ENCODE peak calls at places on chromosome 7, in seven cellular contexts. B is adrenal gland, F is brain microvascular endothelial cell, W is K562, T is HCT116, U is heart right ventricle, S is heart left ventricle. K is an unnamed sample.

GRCh38 chr7:7609330-7609729 is 31.2 kb upstream of the UMAD1 start:
- DNase-seq in T (no peak), F (no peak), U (no peak), W (no peak), B (no peak), S (no peak), K (no peak)

GRCh38 chr7:116439856-116440549 is 59.5 kb upstream of the CAV2 start:
- DNase-seq in B (no peak), F (peak), T (no peak), W (no peak), U (no peak), S (peak), K (no peak)

GRCh38 chr7:101823596-101823995 is 6.2 kb downstream of the CUX1 start:
- DNase-seq in W (no peak), F (no peak), S (no peak), U (no peak), B (no peak), T (no peak), K (no peak)

GRCh38 chr7:2118630-2119190 is 114.0 kb downstream of the MAD1L1 start:
- DNase-seq in S (no peak), F (no peak), W (no peak), B (no peak), T (no peak), U (no peak), K (no peak)

GRCh38 chr7:157712666-157713235 is 375.9 kb downstream of the DNAJB6 start:
- DNase-seq in T (no peak), B (no peak), W (no peak), S (no peak), U (no peak), F (no peak), K (no peak)

GRCh38 chr7:54811016-54811924 is 52.3 kb upstream of the SEC61G start:
- DNase-seq in U (no peak), B (no peak), F (peak), S (no peak), W (no peak), T (no peak), K (peak)

GRCh38 chr7:155530601-155531000 is 15.8 kb downstream of the CNPY1 start:
- DNase-seq in B (no peak), W (no peak), S (no peak), U (no peak), T (no peak), F (no peak), K (no peak)

GRCh38 chr7:1520574-1521234 is 9.8 kb upstream of the MAFK start:
- DNase-seq in S (no peak), W (no peak), B (peak), U (no peak), F (peak), T (peak), K (peak)

GRCh38 chr7:39664585-39664984 is 41.2 kb downstream of the RALA start:
- DNase-seq in B (no peak), W (no peak), T (no peak), F (no peak), U (no peak), S (no peak), K (no peak)

GRCh38 chr7:101235050-101235449 is 2.6 kb downstream of the CLDN15 start:
- DNase-seq in S (no peak), B (no peak), T (no peak), W (peak), U (no peak), F (no peak), K (no peak)

GRCh38 chr7:105003275-105003674 is 10.7 kb upstream of the KMT2E start:
- DNase-seq in T (no peak), B (peak), W (no peak), S (no peak), U (no peak), F (peak), K (no peak)

GRCh38 chr7:66837007-66837406 is 84.0 kb upstream of the TMEM248 start:
- DNase-seq in W (peak), T (peak), U (no peak), S (no peak), B (no peak), F (peak), K (no peak)

GRCh38 chr7:112449353-112449752 is 907 bp upstream of the IFRD1 start:
- DNase-seq in U (no peak), F (peak), B (peak), S (no peak), W (peak), T (peak), K (no peak)

GRCh38 chr7:23261843-23262452 is 15.4 kb downstream of the GPNMB start:
- DNase-seq in B (peak), U (peak), W (peak), F (peak), T (peak), S (peak), K (peak)

DNA sequence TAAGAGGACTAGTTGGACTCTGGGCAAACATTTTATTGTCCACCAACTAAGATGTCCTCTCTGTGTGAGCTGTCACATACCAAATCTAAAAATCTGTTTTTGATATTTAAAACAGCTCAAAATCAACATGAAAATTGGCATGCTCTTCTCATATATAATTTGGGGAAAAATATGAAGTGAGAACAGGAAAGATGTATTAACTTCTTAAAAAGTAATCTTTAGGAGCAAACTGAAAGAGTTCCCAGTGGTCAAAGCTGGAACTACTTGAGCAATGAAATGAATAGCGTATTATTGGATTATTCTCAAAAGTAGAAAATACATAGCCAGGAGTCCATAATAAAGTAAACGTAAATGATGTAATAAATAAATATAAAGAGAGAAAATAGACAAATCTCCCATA is 147.2 kb downstream of the DYNC1I1 start:
- DNase-seq in U (no peak), B (no peak), F (no peak), T (no peak), W (no peak), S (no peak), K (no peak)
- TF ChIP-seq CTCF in U (no peak), B (no peak), F (no peak), T (peak), W (no peak), S (peak), K (peak)

GRCh38 chr7:32059289-32060045 is 10.7 kb downstream of the PDE1C start:
- DNase-seq in U (no peak), S (no peak), T (no peak), W (no peak), B (no peak), F (no peak), K (no peak)
- H3K4me3 ChIP-seq in U (peak), S (peak), T (no peak), W (no peak), B (no peak), F (peak), K (peak)

DNA sequence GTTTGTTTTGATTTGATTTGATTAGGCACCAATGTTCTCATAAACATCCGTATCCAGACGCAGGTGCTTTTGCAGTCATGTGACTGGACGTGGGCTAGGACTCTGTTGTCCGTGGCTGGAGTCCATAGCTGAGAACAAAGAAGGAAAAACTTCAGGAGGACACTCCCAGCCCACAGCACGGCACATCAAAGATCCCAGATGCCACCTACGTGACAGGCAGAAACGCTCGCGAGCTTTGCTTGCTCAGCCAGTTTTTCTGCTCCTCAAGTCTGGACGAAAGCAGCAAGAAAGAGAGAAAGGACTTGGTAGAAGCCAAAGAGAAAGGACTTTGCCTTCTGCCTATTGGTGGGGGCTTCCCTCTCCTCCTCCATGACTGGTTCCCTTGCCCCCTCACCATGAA is 6.9 kb upstream of the ZKSCAN1 start:
- DNase-seq in F (no peak), W (no peak), S (no peak), U (no peak), T (no peak), B (no peak), K (no peak)
- H3K27ac ChIP-seq in F (no peak), W (no peak), S (no peak), U (no peak), T (no peak), B (no peak), K (no peak)

GRCh38 chr7:108452707-108453106 is 3.5 kb downstream of the NRCAM start:
- DNase-seq in W (peak), S (no peak), B (no peak), T (peak), U (no peak), F (peak), K (no peak)
- TF ChIP-seq CTCF in W (peak), S (peak), B (peak), T (peak), U (peak), F (peak), K (peak)